ENCODE peak calls at places on chromosomes 6 and 20, in seven cellular contexts. One of them, this sample, is unnamed.

GRCh38 chr6:125899726-125900182 is 56.8 kb upstream of the HINT3 start:
- DNase-seq in activated T-cell treated with anti-CD3 and anti-CD28 coated beads, Interleukin-2, amount 50 U/mL, for 48 hours: no peak
- DNase-seq in GM23248: no peak
- DNase-seq in stimulated activated effector memory CD8-positive, alpha-beta T cell treated with anti-CD3 and anti-CD28 coated beads, Interleukin-12 subunit alpha, Interleukin-12 subunit beta, amount 100 ng/mL, for 72 hours: no peak
- DNase-seq in H54: no peak
- DNase-seq in nephron progenitor cell: no peak
- DNase-seq in fibroblast of the aortic adventitia: no peak
- DNase-seq in this sample: peak

GRCh38 chr20:14434379-14435136 is 97.1 kb upstream of the FLRT3 start:
- DNase-seq in nephron progenitor cell: no peak
- DNase-seq in H54: no peak
- DNase-seq in GM23248: peak
- DNase-seq in activated T-cell treated with anti-CD3 and anti-CD28 coated beads, Interleukin-2, amount 50 U/mL, for 48 hours: no peak
- DNase-seq in stimulated activated effector memory CD8-positive, alpha-beta T cell treated with anti-CD3 and anti-CD28 coated beads, Interleukin-12 subunit alpha, Interleukin-12 subunit beta, amount 100 ng/mL, for 72 hours: no peak
- DNase-seq in fibroblast of the aortic adventitia: peak
- DNase-seq in this sample: no peak

GRCh38 chr6:1762203-1762602 is 152.5 kb downstream of the FOXC1 start:
- DNase-seq in H54: no peak
- DNase-seq in nephron progenitor cell: no peak
- DNase-seq in stimulated activated effector memory CD8-positive, alpha-beta T cell treated with anti-CD3 and anti-CD28 coated beads, Interleukin-12 subunit alpha, Interleukin-12 subunit beta, amount 100 ng/mL, for 72 hours: no peak
- DNase-seq in activated T-cell treated with anti-CD3 and anti-CD28 coated beads, Interleukin-2, amount 50 U/mL, for 48 hours: no peak
- DNase-seq in fibroblast of the aortic adventitia: no peak
- DNase-seq in GM23248: no peak
- DNase-seq in this sample: no peak

GRCh38 chr6:84854801-84855400 is 90.5 kb upstream of the TBX18 start:
- DNase-seq in H54: no peak
- DNase-seq in nephron progenitor cell: no peak
- DNase-seq in fibroblast of the aortic adventitia: no peak
- DNase-seq in stimulated activated effector memory CD8-positive, alpha-beta T cell treated with anti-CD3 and anti-CD28 coated beads, Interleukin-12 subunit alpha, Interleukin-12 subunit beta, amount 100 ng/mL, for 72 hours: no peak
- DNase-seq in GM23248: no peak
- DNase-seq in activated T-cell treated with anti-CD3 and anti-CD28 coated beads, Interleukin-2, amount 50 U/mL, for 48 hours: no peak
- DNase-seq in this sample: no peak

GRCh38 chr6:10316327-10316726 is 98.5 kb downstream of the TFAP2A start:
- DNase-seq in nephron progenitor cell: no peak
- DNase-seq in stimulated activated effector memory CD8-positive, alpha-beta T cell treated with anti-CD3 and anti-CD28 coated beads, Interleukin-12 subunit alpha, Interleukin-12 subunit beta, amount 100 ng/mL, for 72 hours: no peak
- DNase-seq in H54: peak
- DNase-seq in activated T-cell treated with anti-CD3 and anti-CD28 coated beads, Interleukin-2, amount 50 U/mL, for 48 hours: no peak
- DNase-seq in fibroblast of the aortic adventitia: peak
- DNase-seq in GM23248: peak
- DNase-seq in this sample: no peak

GRCh38 chr20:2692036-2692885 is at the start of gene EBF4:
- DNase-seq in GM23248: peak
- DNase-seq in nephron progenitor cell: peak
- DNase-seq in activated T-cell treated with anti-CD3 and anti-CD28 coated beads, Interleukin-2, amount 50 U/mL, for 48 hours: peak
- DNase-seq in stimulated activated effector memory CD8-positive, alpha-beta T cell treated with anti-CD3 and anti-CD28 coated beads, Interleukin-12 subunit alpha, Interleukin-12 subunit beta, amount 100 ng/mL, for 72 hours: no peak
- DNase-seq in H54: no peak
- DNase-seq in fibroblast of the aortic adventitia: peak
- DNase-seq in this sample: peak

GRCh38 chr6:136086686-136087085 is 163.4 kb downstream of the MTFR2 start:
- DNase-seq in H54: no peak
- DNase-seq in GM23248: no peak
- DNase-seq in fibroblast of the aortic adventitia: no peak
- DNase-seq in activated T-cell treated with anti-CD3 and anti-CD28 coated beads, Interleukin-2, amount 50 U/mL, for 48 hours: no peak
- DNase-seq in nephron progenitor cell: no peak
- DNase-seq in stimulated activated effector memory CD8-positive, alpha-beta T cell treated with anti-CD3 and anti-CD28 coated beads, Interleukin-12 subunit alpha, Interleukin-12 subunit beta, amount 100 ng/mL, for 72 hours: no peak
- DNase-seq in this sample: no peak

GRCh38 chr6:1502041-1502440 is 107.7 kb upstream of the FOXC1 start:
- DNase-seq in stimulated activated effector memory CD8-positive, alpha-beta T cell treated with anti-CD3 and anti-CD28 coated beads, Interleukin-12 subunit alpha, Interleukin-12 subunit beta, amount 100 ng/mL, for 72 hours: no peak
- DNase-seq in activated T-cell treated with anti-CD3 and anti-CD28 coated beads, Interleukin-2, amount 50 U/mL, for 48 hours: no peak
- DNase-seq in fibroblast of the aortic adventitia: peak
- DNase-seq in nephron progenitor cell: no peak
- DNase-seq in H54: no peak
- DNase-seq in GM23248: peak
- DNase-seq in this sample: no peak

GRCh38 chr6:42394881-42395620 is 56.7 kb downstream of the TRERF1 start:
- DNase-seq in nephron progenitor cell: no peak
- DNase-seq in H54: no peak
- DNase-seq in fibroblast of the aortic adventitia: no peak
- DNase-seq in stimulated activated effector memory CD8-positive, alpha-beta T cell treated with anti-CD3 and anti-CD28 coated beads, Interleukin-12 subunit alpha, Interleukin-12 subunit beta, amount 100 ng/mL, for 72 hours: peak
- DNase-seq in activated T-cell treated with anti-CD3 and anti-CD28 coated beads, Interleukin-2, amount 50 U/mL, for 48 hours: peak
- DNase-seq in GM23248: no peak
- DNase-seq in this sample: no peak

GRCh38 chr6:167858086-167858591 is 31.4 kb downstream of the AFDN start:
- DNase-seq in fibroblast of the aortic adventitia: peak
- DNase-seq in activated T-cell treated with anti-CD3 and anti-CD28 coated beads, Interleukin-2, amount 50 U/mL, for 48 hours: no peak
- DNase-seq in nephron progenitor cell: no peak
- DNase-seq in H54: no peak
- DNase-seq in GM23248: peak
- DNase-seq in stimulated activated effector memory CD8-positive, alpha-beta T cell treated with anti-CD3 and anti-CD28 coated beads, Interleukin-12 subunit alpha, Interleukin-12 subunit beta, amount 100 ng/mL, for 72 hours: no peak
- DNase-seq in this sample: no peak

GRCh38 chr6:13581700-13582229 is 7.4 kb downstream of the SIRT5 start:
- DNase-seq in activated T-cell treated with anti-CD3 and anti-CD28 coated beads, Interleukin-2, amount 50 U/mL, for 48 hours: no peak
- DNase-seq in fibroblast of the aortic adventitia: no peak
- DNase-seq in stimulated activated effector memory CD8-positive, alpha-beta T cell treated with anti-CD3 and anti-CD28 coated beads, Interleukin-12 subunit alpha, Interleukin-12 subunit beta, amount 100 ng/mL, for 72 hours: no peak
- DNase-seq in H54: no peak
- DNase-seq in nephron progenitor cell: no peak
- DNase-seq in GM23248: no peak
- DNase-seq in this sample: no peak

GRCh38 chr6:44917430-44917829 is 410.7 kb upstream of the RUNX2 start:
- DNase-seq in fibroblast of the aortic adventitia: no peak
- DNase-seq in activated T-cell treated with anti-CD3 and anti-CD28 coated beads, Interleukin-2, amount 50 U/mL, for 48 hours: no peak
- DNase-seq in GM23248: no peak
- DNase-seq in nephron progenitor cell: no peak
- DNase-seq in H54: no peak
- DNase-seq in stimulated activated effector memory CD8-positive, alpha-beta T cell treated with anti-CD3 and anti-CD28 coated beads, Interleukin-12 subunit alpha, Interleukin-12 subunit beta, amount 100 ng/mL, for 72 hours: no peak
- DNase-seq in this sample: no peak

GRCh38 chr6:13120483-13121482 is 207.6 kb downstream of the TBC1D7 start:
- DNase-seq in stimulated activated effector memory CD8-positive, alpha-beta T cell treated with anti-CD3 and anti-CD28 coated beads, Interleukin-12 subunit alpha, Interleukin-12 subunit beta, amount 100 ng/mL, for 72 hours: no peak
- DNase-seq in H54: no peak
- DNase-seq in activated T-cell treated with anti-CD3 and anti-CD28 coated beads, Interleukin-2, amount 50 U/mL, for 48 hours: no peak
- DNase-seq in nephron progenitor cell: no peak
- DNase-seq in fibroblast of the aortic adventitia: no peak
- DNase-seq in GM23248: no peak
- DNase-seq in this sample: no peak

GRCh38 chr6:144476286-144476685 is 191.2 kb downstream of the UTRN start:
- DNase-seq in GM23248: no peak
- DNase-seq in nephron progenitor cell: no peak
- DNase-seq in stimulated activated effector memory CD8-positive, alpha-beta T cell treated with anti-CD3 and anti-CD28 coated beads, Interleukin-12 subunit alpha, Interleukin-12 subunit beta, amount 100 ng/mL, for 72 hours: no peak
- DNase-seq in fibroblast of the aortic adventitia: no peak
- DNase-seq in H54: no peak
- DNase-seq in activated T-cell treated with anti-CD3 and anti-CD28 coated beads, Interleukin-2, amount 50 U/mL, for 48 hours: no peak
- DNase-seq in this sample: no peak

GRCh38 chr20:41242807-41243206 is 74.7 kb downstream of the ZHX3 start:
- DNase-seq in activated T-cell treated with anti-CD3 and anti-CD28 coated beads, Interleukin-2, amount 50 U/mL, for 48 hours: no peak
- DNase-seq in fibroblast of the aortic adventitia: no peak
- DNase-seq in stimulated activated effector memory CD8-positive, alpha-beta T cell treated with anti-CD3 and anti-CD28 coated beads, Interleukin-12 subunit alpha, Interleukin-12 subunit beta, amount 100 ng/mL, for 72 hours: no peak
- DNase-seq in H54: no peak
- DNase-seq in GM23248: no peak
- DNase-seq in nephron progenitor cell: no peak
- DNase-seq in this sample: no peak

GRCh38 chr6:129501401-129502051 is 208.5 kb downstream of the ARHGAP18 start:
- DNase-seq in activated T-cell treated with anti-CD3 and anti-CD28 coated beads, Interleukin-2, amount 50 U/mL, for 48 hours: peak
- DNase-seq in GM23248: peak
- DNase-seq in fibroblast of the aortic adventitia: peak
- DNase-seq in stimulated activated effector memory CD8-positive, alpha-beta T cell treated with anti-CD3 and anti-CD28 coated beads, Interleukin-12 subunit alpha, Interleukin-12 subunit beta, amount 100 ng/mL, for 72 hours: no peak
- DNase-seq in H54: peak
- DNase-seq in nephron progenitor cell: peak
- DNase-seq in this sample: peak

GRCh38 chr20:62650551-62651284 is 8.4 kb downstream of the SLCO4A1 start:
- DNase-seq in activated T-cell treated with anti-CD3 and anti-CD28 coated beads, Interleukin-2, amount 50 U/mL, for 48 hours: no peak
- DNase-seq in GM23248: no peak
- DNase-seq in stimulated activated effector memory CD8-positive, alpha-beta T cell treated with anti-CD3 and anti-CD28 coated beads, Interleukin-12 subunit alpha, Interleukin-12 subunit beta, amount 100 ng/mL, for 72 hours: no peak
- DNase-seq in nephron progenitor cell: no peak
- DNase-seq in H54: no peak
- DNase-seq in fibroblast of the aortic adventitia: no peak
- DNase-seq in this sample: no peak

This sample was measured in ACHN.